ENCODE peak calls at places on chromosome 10, in five cellular contexts. One of them, this sample, is unnamed.

GRCh38 chr10:107056160-107056559 is 108.3 kb downstream of the SORCS1 start:
- DNase-seq in T-helper 2 cell: no peak
- DNase-seq in activated naive CD8-positive, alpha-beta T cell treated with anti-CD3 and anti-CD28 coated beads for 36 hours: no peak
- DNase-seq in transverse colon: no peak
- DNase-seq in activated effector memory CD4-positive, alpha-beta T cell treated with Interleukin-2 at 50 U/mL for 16 hours: no peak
- DNase-seq in this sample: no peak

GRCh38 chr10:6647811-6648526 is 67.9 kb upstream of the PRKCQ start:
- DNase-seq in T-helper 2 cell: peak
- DNase-seq in activated naive CD8-positive, alpha-beta T cell treated with anti-CD3 and anti-CD28 coated beads for 36 hours: peak
- DNase-seq in transverse colon: peak
- DNase-seq in activated effector memory CD4-positive, alpha-beta T cell treated with Interleukin-2 at 50 U/mL for 16 hours: peak
- DNase-seq in this sample: peak

GRCh38 chr10:101941871-101942270 is 98.3 kb upstream of the KCNIP2 start:
- DNase-seq in T-helper 2 cell: no peak
- DNase-seq in activated naive CD8-positive, alpha-beta T cell treated with anti-CD3 and anti-CD28 coated beads for 36 hours: no peak
- DNase-seq in transverse colon: no peak
- DNase-seq in activated effector memory CD4-positive, alpha-beta T cell treated with Interleukin-2 at 50 U/mL for 16 hours: no peak
- DNase-seq in this sample: no peak

GRCh38 chr10:110425684-110426293 is 71.9 kb upstream of the DUSP5 start:
- DNase-seq in T-helper 2 cell: no peak
- DNase-seq in activated naive CD8-positive, alpha-beta T cell treated with anti-CD3 and anti-CD28 coated beads for 36 hours: peak
- DNase-seq in transverse colon: no peak
- DNase-seq in activated effector memory CD4-positive, alpha-beta T cell treated with Interleukin-2 at 50 U/mL for 16 hours: no peak
- DNase-seq in this sample: no peak

GRCh38 chr10:87691515-87692070 is 31.9 kb downstream of the PAPSS2 start:
- DNase-seq in T-helper 2 cell: no peak
- DNase-seq in activated naive CD8-positive, alpha-beta T cell treated with anti-CD3 and anti-CD28 coated beads for 36 hours: no peak
- DNase-seq in transverse colon: no peak
- DNase-seq in activated effector memory CD4-positive, alpha-beta T cell treated with Interleukin-2 at 50 U/mL for 16 hours: no peak
- DNase-seq in this sample: no peak

GRCh38 chr10:124606822-124607221 is 137.4 kb downstream of the FAM53B start:
- DNase-seq in T-helper 2 cell: no peak
- DNase-seq in activated naive CD8-positive, alpha-beta T cell treated with anti-CD3 and anti-CD28 coated beads for 36 hours: no peak
- DNase-seq in transverse colon: no peak
- DNase-seq in activated effector memory CD4-positive, alpha-beta T cell treated with Interleukin-2 at 50 U/mL for 16 hours: no peak
- DNase-seq in this sample: no peak

GRCh38 chr10:115239761-115240160 is 146.6 kb downstream of the ATRNL1 start:
- DNase-seq in T-helper 2 cell: no peak
- DNase-seq in activated naive CD8-positive, alpha-beta T cell treated with anti-CD3 and anti-CD28 coated beads for 36 hours: no peak
- DNase-seq in transverse colon: no peak
- DNase-seq in activated effector memory CD4-positive, alpha-beta T cell treated with Interleukin-2 at 50 U/mL for 16 hours: no peak
- DNase-seq in this sample: no peak

GRCh38 chr10:132407846-132408278 is 10.9 kb downstream of the PWWP2B start:
- DNase-seq in T-helper 2 cell: no peak
- DNase-seq in activated naive CD8-positive, alpha-beta T cell treated with anti-CD3 and anti-CD28 coated beads for 36 hours: no peak
- DNase-seq in transverse colon: peak
- DNase-seq in activated effector memory CD4-positive, alpha-beta T cell treated with Interleukin-2 at 50 U/mL for 16 hours: no peak
- DNase-seq in this sample: no peak

GRCh38 chr10:57788117-57788516 is 479.6 kb downstream of the IPMK start:
- DNase-seq in T-helper 2 cell: no peak
- DNase-seq in activated naive CD8-positive, alpha-beta T cell treated with anti-CD3 and anti-CD28 coated beads for 36 hours: no peak
- DNase-seq in transverse colon: no peak
- DNase-seq in activated effector memory CD4-positive, alpha-beta T cell treated with Interleukin-2 at 50 U/mL for 16 hours: no peak
- DNase-seq in this sample: no peak

GRCh38 chr10:43403911-43404674 is 4.9 kb downstream of the HNRNPF start:
- DNase-seq in T-helper 2 cell: no peak
- DNase-seq in activated naive CD8-positive, alpha-beta T cell treated with anti-CD3 and anti-CD28 coated beads for 36 hours: no peak
- DNase-seq in transverse colon: no peak
- DNase-seq in activated effector memory CD4-positive, alpha-beta T cell treated with Interleukin-2 at 50 U/mL for 16 hours: no peak
- DNase-seq in this sample: no peak

GRCh38 chr10:112585052-112585451 is 138.0 kb downstream of the VTI1A start:
- DNase-seq in T-helper 2 cell: no peak
- DNase-seq in activated naive CD8-positive, alpha-beta T cell treated with anti-CD3 and anti-CD28 coated beads for 36 hours: no peak
- DNase-seq in transverse colon: no peak
- DNase-seq in activated effector memory CD4-positive, alpha-beta T cell treated with Interleukin-2 at 50 U/mL for 16 hours: no peak
- DNase-seq in this sample: no peak

GRCh38 chr10:80171248-80171660 is 34.1 kb downstream of the ANXA11 start:
- DNase-seq in T-helper 2 cell: no peak
- DNase-seq in activated naive CD8-positive, alpha-beta T cell treated with anti-CD3 and anti-CD28 coated beads for 36 hours: no peak
- DNase-seq in transverse colon: peak
- DNase-seq in activated effector memory CD4-positive, alpha-beta T cell treated with Interleukin-2 at 50 U/mL for 16 hours: no peak
- DNase-seq in this sample: no peak

GRCh38 chr10:64430690-64431323 is 909.6 kb downstream of the REEP3 start:
- DNase-seq in T-helper 2 cell: no peak
- DNase-seq in activated naive CD8-positive, alpha-beta T cell treated with anti-CD3 and anti-CD28 coated beads for 36 hours: no peak
- DNase-seq in transverse colon: peak
- DNase-seq in activated effector memory CD4-positive, alpha-beta T cell treated with Interleukin-2 at 50 U/mL for 16 hours: no peak
- DNase-seq in this sample: no peak

GRCh38 chr10:96648297-96648696 is 61.5 kb upstream of the TM9SF3 start:
- DNase-seq in T-helper 2 cell: no peak
- DNase-seq in activated naive CD8-positive, alpha-beta T cell treated with anti-CD3 and anti-CD28 coated beads for 36 hours: no peak
- DNase-seq in transverse colon: no peak
- DNase-seq in activated effector memory CD4-positive, alpha-beta T cell treated with Interleukin-2 at 50 U/mL for 16 hours: no peak
- DNase-seq in this sample: no peak

GRCh38 chr10:121845044-121845784 is 82.6 kb downstream of the ATE1 start:
- DNase-seq in T-helper 2 cell: no peak
- DNase-seq in activated naive CD8-positive, alpha-beta T cell treated with anti-CD3 and anti-CD28 coated beads for 36 hours: no peak
- DNase-seq in transverse colon: no peak
- DNase-seq in activated effector memory CD4-positive, alpha-beta T cell treated with Interleukin-2 at 50 U/mL for 16 hours: no peak
- DNase-seq in this sample: no peak

GRCh38 chr10:46254467-46254866 is 32.3 kb upstream of the ANTXRL start:
- DNase-seq in T-helper 2 cell: no peak
- DNase-seq in activated naive CD8-positive, alpha-beta T cell treated with anti-CD3 and anti-CD28 coated beads for 36 hours: no peak
- DNase-seq in transverse colon: no peak
- DNase-seq in activated effector memory CD4-positive, alpha-beta T cell treated with Interleukin-2 at 50 U/mL for 16 hours: no peak
- DNase-seq in this sample: no peak

GRCh38 chr10:3107426-3107961 is 40.1 kb downstream of the PFKP start:
- DNase-seq in T-helper 2 cell: no peak
- DNase-seq in activated naive CD8-positive, alpha-beta T cell treated with anti-CD3 and anti-CD28 coated beads for 36 hours: no peak
- DNase-seq in transverse colon: peak
- DNase-seq in activated effector memory CD4-positive, alpha-beta T cell treated with Interleukin-2 at 50 U/mL for 16 hours: no peak
- DNase-seq in this sample: no peak

GRCh38 chr10:73935895-73936294 is 25.0 kb downstream of the PLAU start:
- DNase-seq in T-helper 2 cell: no peak
- DNase-seq in activated naive CD8-positive, alpha-beta T cell treated with anti-CD3 and anti-CD28 coated beads for 36 hours: no peak
- DNase-seq in transverse colon: no peak
- DNase-seq in activated effector memory CD4-positive, alpha-beta T cell treated with Interleukin-2 at 50 U/mL for 16 hours: no peak
- DNase-seq in this sample: no peak

GRCh38 chr10:31075434-31075833 is 43.8 kb upstream of the ZNF438 start:
- DNase-seq in T-helper 2 cell: no peak
- DNase-seq in activated naive CD8-positive, alpha-beta T cell treated with anti-CD3 and anti-CD28 coated beads for 36 hours: no peak
- DNase-seq in transverse colon: no peak
- DNase-seq in activated effector memory CD4-positive, alpha-beta T cell treated with Interleukin-2 at 50 U/mL for 16 hours: no peak
- DNase-seq in this sample: no peak

GRCh38 chr10:13294156-13294555 is 5.7 kb downstream of the PHYH start:
- DNase-seq in T-helper 2 cell: no peak
- DNase-seq in activated naive CD8-positive, alpha-beta T cell treated with anti-CD3 and anti-CD28 coated beads for 36 hours: no peak
- DNase-seq in transverse colon: no peak
- DNase-seq in activated effector memory CD4-positive, alpha-beta T cell treated with Interleukin-2 at 50 U/mL for 16 hours: no peak
- DNase-seq in this sample: no peak

GRCh38 chr10:73635781-73636180 is 5.5 kb downstream of the MYOZ1 start:
- DNase-seq in T-helper 2 cell: no peak
- DNase-seq in activated naive CD8-positive, alpha-beta T cell treated with anti-CD3 and anti-CD28 coated beads for 36 hours: no peak
- DNase-seq in transverse colon: no peak
- DNase-seq in activated effector memory CD4-positive, alpha-beta T cell treated with Interleukin-2 at 50 U/mL for 16 hours: no peak
- DNase-seq in this sample: no peak

GRCh38 chr10:99661370-99661749 is 2.1 kb downstream of the ENTPD7 start:
- DNase-seq in T-helper 2 cell: no peak
- DNase-seq in activated naive CD8-positive, alpha-beta T cell treated with anti-CD3 and anti-CD28 coated beads for 36 hours: no peak
- DNase-seq in transverse colon: no peak
- DNase-seq in activated effector memory CD4-positive, alpha-beta T cell treated with Interleukin-2 at 50 U/mL for 16 hours: no peak
- DNase-seq in this sample: no peak

GRCh38 chr10:60148266-60148840 is 241.3 kb downstream of the ANK3 start:
- DNase-seq in T-helper 2 cell: no peak
- DNase-seq in activated naive CD8-positive, alpha-beta T cell treated with anti-CD3 and anti-CD28 coated beads for 36 hours: no peak
- DNase-seq in transverse colon: peak
- DNase-seq in activated effector memory CD4-positive, alpha-beta T cell treated with Interleukin-2 at 50 U/mL for 16 hours: no peak
- DNase-seq in this sample: no peak

GRCh38 chr10:46528171-46528671 is 28.2 kb downstream of the GPRIN2 start:
- DNase-seq in T-helper 2 cell: no peak
- DNase-seq in activated naive CD8-positive, alpha-beta T cell treated with anti-CD3 and anti-CD28 coated beads for 36 hours: no peak
- DNase-seq in transverse colon: peak
- DNase-seq in activated effector memory CD4-positive, alpha-beta T cell treated with Interleukin-2 at 50 U/mL for 16 hours: no peak
- DNase-seq in this sample: no peak

GRCh38 chr10:103747193-103747865 is 108.0 kb downstream of the SH3PXD2A start:
- DNase-seq in T-helper 2 cell: no peak
- DNase-seq in activated naive CD8-positive, alpha-beta T cell treated with anti-CD3 and anti-CD28 coated beads for 36 hours: no peak
- DNase-seq in transverse colon: no peak
- DNase-seq in activated effector memory CD4-positive, alpha-beta T cell treated with Interleukin-2 at 50 U/mL for 16 hours: no peak
- DNase-seq in this sample: no peak

GRCh38 chr10:13740416-13740815 is 153.7 kb downstream of the PRPF18 start:
- DNase-seq in T-helper 2 cell: no peak
- DNase-seq in activated naive CD8-positive, alpha-beta T cell treated with anti-CD3 and anti-CD28 coated beads for 36 hours: no peak
- DNase-seq in transverse colon: no peak
- DNase-seq in activated effector memory CD4-positive, alpha-beta T cell treated with Interleukin-2 at 50 U/mL for 16 hours: no peak
- DNase-seq in this sample: no peak